ENCODE peak calls at places on chromosomes 3 and 15, in eight cellular contexts. P, E, O, D, B, A, X and I are unnamed samples.

GRCh38 chr3:126329927-126330725 is 27.1 kb downstream of the KLF15 start:
- DNase-seq in O (no peak), D (no peak), P (no peak), A (no peak), E (no peak), B (no peak), X (no peak), I (no peak)

GRCh38 chr15:90043611-90044010 is 42.5 kb downstream of the ZNF710 start:
- DNase-seq in O (no peak), P (no peak), E (no peak), A (no peak), D (no peak), X (no peak), B (no peak), I (no peak)

GRCh38 chr3:48157215-48157840 is 30.9 kb downstream of the CDC25A start:
- DNase-seq in B (no peak), P (peak), E (no peak), O (no peak), X (no peak), A (no peak), D (no peak), I (no peak)

GRCh38 chr15:80480909-80481308 is 76.7 kb downstream of the ARNT2 start:
- DNase-seq in E (peak), A (no peak), D (no peak), B (no peak), P (no peak), X (peak), O (peak), I (no peak)

GRCh38 chr3:13325892-13326443 is 94.2 kb downstream of the NUP210 start:
- DNase-seq in P (no peak), O (no peak), D (peak), X (no peak), A (no peak), B (no peak), E (no peak), I (no peak)

GRCh38 chr3:16849240-16849639 is 35.5 kb upstream of the PLCL2 start:
- DNase-seq in D (peak), O (peak), A (peak), B (peak), E (no peak), P (no peak), X (peak), I (peak)

GRCh38 chr3:44954962-44955361 is 21.0 kb downstream of the ZDHHC3 start:
- DNase-seq in B (no peak), E (no peak), O (peak), P (peak), A (no peak), D (no peak), X (no peak), I (peak)

GRCh38 chr15:88529021-88529630 is 17.4 kb downstream of the DET1 start:
- DNase-seq in B (no peak), D (no peak), P (no peak), O (no peak), X (no peak), A (no peak), E (no peak), I (no peak)

GRCh38 chr3:176931991-176932390 is 265.3 kb downstream of the TBL1XR1 start:
- DNase-seq in E (no peak), B (no peak), P (no peak), D (no peak), X (no peak), O (no peak), A (no peak), I (no peak)

GRCh38 chr15:37084602-37085001 is 15.7 kb downstream of the MEIS2 start:
- DNase-seq in B (no peak), O (peak), E (no peak), X (no peak), A (no peak), P (no peak), D (no peak), I (no peak)

GRCh38 chr15:68888419-68888818 is 41.9 kb upstream of the SPESP1 start:
- DNase-seq in B (no peak), P (no peak), D (no peak), A (no peak), E (no peak), O (no peak), X (no peak), I (no peak)

GRCh38 chr15:59917504-59918157 is 86.5 kb upstream of the FOXB1 start:
- DNase-seq in P (peak), B (peak), O (peak), X (peak), A (peak), D (peak), E (no peak), I (peak)

GRCh38 chr3:151491525-151491924 is 30.7 kb upstream of the IGSF10 start:
- DNase-seq in B (no peak), A (no peak), P (no peak), O (no peak), E (no peak), X (no peak), D (no peak), I (no peak)

GRCh38 chr15:69290346-69291164 is 8.2 kb upstream of the PAQR5 start:
- DNase-seq in O (no peak), D (no peak), P (no peak), B (no peak), X (peak), A (no peak), E (peak), I (no peak)

GRCh38 chr15:27582741-27583400 is 516.2 kb downstream of the OCA2 start:
- DNase-seq in O (no peak), D (no peak), P (no peak), B (no peak), E (no peak), X (no peak), A (no peak), I (no peak)

GRCh38 chr3:82607391-82607790 is 845.9 kb upstream of the GBE1 start:
- DNase-seq in E (no peak), A (no peak), O (no peak), P (no peak), B (no peak), D (no peak), X (no peak), I (no peak)

GRCh38 chr3:61411009-61411662 is 150.2 kb upstream of the PTPRG start:
- DNase-seq in B (no peak), P (no peak), A (no peak), E (no peak), D (no peak), O (no peak), X (no peak), I (no peak)

GRCh38 chr15:81256916-81257315 is 60.2 kb downstream of the IL16 start:
- DNase-seq in X (no peak), B (no peak), D (no peak), P (peak), O (peak), E (no peak), A (no peak), I (no peak)

GRCh38 chr15:63186065-63186464 is 3.3 kb upstream of the RAB8B start:
- DNase-seq in X (no peak), D (no peak), E (no peak), A (no peak), O (no peak), B (no peak), P (no peak), I (no peak)

GRCh38 chr3:179981646-179982045 is 55.1 kb downstream of the PEX5L start:
- DNase-seq in B (no peak), X (no peak), O (no peak), E (no peak), D (no peak), P (no peak), A (no peak), I (no peak)

GRCh38 chr3:197466586-197467399 is 89.0 kb downstream of the BDH1 start:
- DNase-seq in P (no peak), O (peak), B (no peak), A (no peak), X (no peak), E (no peak), D (no peak), I (no peak)

GRCh38 chr3:133994166-133994910 is 35.4 kb downstream of the SLCO2A1 start:
- DNase-seq in B (no peak), E (no peak), O (no peak), X (no peak), D (no peak), P (no peak), A (no peak), I (no peak)

GRCh38 chr15:50883903-50884302 is 24.6 kb upstream of the AP4E1 start:
- DNase-seq in B (no peak), A (no peak), X (no peak), O (peak), D (no peak), P (no peak), E (no peak), I (peak)